ENCODE peak calls at places on chromosomes 2 and 18, in seven cellular contexts. A, T, R, J, S, C and H are unnamed samples.

GRCh38 chr2:1328684-1329083 is 84.6 kb upstream of the TPO start:
- DNase-seq in A (no peak), T (no peak), R (no peak), J (no peak), S (no peak), C (no peak), H (no peak)

GRCh38 chr2:168160897-168161296 is 86.5 kb downstream of the STK39 start:
- DNase-seq in A (no peak), T (no peak), R (no peak), J (peak; percentile 49), S (no peak), C (no peak), H (no peak)

GRCh38 chr2:128262315-128263253 is 56.1 kb downstream of the HS6ST1 start:
- DNase-seq in A (no peak), T (no peak), R (no peak), J (no peak), S (no peak), C (no peak), H (no peak)

GRCh38 chr18:3593904-3594759 is 144.2 kb downstream of the TGIF1 start:
- DNase-seq in A (peak; percentile 69), T (peak; percentile 92), R (peak; percentile 92), J (peak; percentile 77), S (peak; percentile 94), C (peak; percentile 93), H (peak; percentile 93)

GRCh38 chr2:167192833-167193232 is 304.6 kb downstream of the XIRP2 start:
- DNase-seq in A (no peak), T (no peak), R (no peak), J (no peak), S (no peak), C (peak; percentile 76), H (no peak)

GRCh38 chr18:13295894-13296293 is 77.3 kb downstream of the LDLRAD4 start:
- DNase-seq in A (no peak), T (no peak), R (no peak), J (no peak), S (no peak), C (no peak), H (no peak)

GRCh38 chr2:68282814-68283812 is 30.8 kb upstream of the PPP3R1 start:
- DNase-seq in A (no peak), T (no peak), R (no peak), J (peak; percentile 54), S (peak; percentile 60), C (peak; percentile 25), H (no peak)

GRCh38 chr2:204900910-204901309 is 355.6 kb downstream of the PARD3B start:
- DNase-seq in A (no peak), T (no peak), R (no peak), J (no peak), S (peak; percentile 11), C (no peak), H (no peak)

GRCh38 chr2:72917875-72918660 is 749 bp downstream of the EMX1 start:
- DNase-seq in A (no peak), T (peak; percentile 4), R (peak; percentile 76), J (no peak), S (no peak), C (no peak), H (no peak)

GRCh38 chr2:20362701-20363435 is 12.2 kb upstream of the PUM2 start:
- DNase-seq in A (no peak), T (no peak), R (no peak), J (no peak), S (no peak), C (no peak), H (no peak)

GRCh38 chr2:52269696-52270485 is 1238.0 kb upstream of the NRXN1 start:
- DNase-seq in A (no peak), T (no peak), R (no peak), J (no peak), S (no peak), C (peak; percentile 57), H (no peak)

GRCh38 chr2:161228511-161229240 is 68.4 kb downstream of the TANK start:
- DNase-seq in A (no peak), T (no peak), R (no peak), J (no peak), S (no peak), C (peak; percentile 10), H (no peak)

GRCh38 chr2:201175971-201176570 is 6.9 kb upstream of the CASP10 start:
- DNase-seq in A (no peak), T (no peak), R (no peak), J (no peak), S (no peak), C (no peak), H (no peak)

GRCh38 chr2:69034122-69034521 is 21.1 kb downstream of the ANTXR1 start:
- DNase-seq in A (no peak), T (no peak), R (no peak), J (no peak), S (no peak), C (no peak), H (no peak)

GRCh38 chr2:132669854-132670103 is 226 bp downstream of the LYPD1 start:
- DNase-seq in A (no peak), T (no peak), R (no peak), J (peak; percentile 69), S (peak; percentile 37), C (no peak), H (no peak)

GRCh38 chr2:55865095-55865835 is 58.3 kb downstream of the EFEMP1 start:
- DNase-seq in A (no peak), T (no peak), R (no peak), J (no peak), S (no peak), C (no peak), H (no peak)

GRCh38 chr2:240319855-240320560 is 115.5 kb upstream of the GPC1 start:
- DNase-seq in A (no peak), T (no peak), R (no peak), J (peak; percentile 69), S (no peak), C (peak; percentile 69), H (peak; percentile 42)

GRCh38 chr18:79411614-79412526 is 16.1 kb downstream of the NFATC1 start:
- DNase-seq in A (no peak), T (no peak), R (peak; percentile 86), J (no peak), S (no peak), C (no peak), H (no peak)

GRCh38 chr2:12702661-12703121 is 14.0 kb upstream of the TRIB2 start:
- DNase-seq in A (no peak), T (no peak), R (no peak), J (peak; percentile 65), S (peak; percentile 67), C (peak; percentile 79), H (no peak)

GRCh38 chr2:190904644-190905043 is 24.0 kb downstream of the GLS start:
- DNase-seq in A (no peak), T (no peak), R (no peak), J (no peak), S (no peak), C (no peak), H (no peak)

GRCh38 chr2:202099515-202099914 is 26.5 kb downstream of the KIAA2012 start:
- DNase-seq in A (no peak), T (no peak), R (no peak), J (no peak), S (no peak), C (no peak), H (no peak)

GRCh38 chr2:8620611-8621382 is 61.1 kb upstream of the ID2 start:
- DNase-seq in A (no peak), T (no peak), R (no peak), J (no peak), S (no peak), C (no peak), H (no peak)

GRCh38 chr18:49967171-49967570 is 153.8 kb upstream of the ACAA2 start:
- DNase-seq in A (no peak), T (no peak), R (no peak), J (no peak), S (no peak), C (no peak), H (no peak)

GRCh38 chr2:148614332-148615049 is 30.1 kb upstream of the EPC2 start:
- DNase-seq in A (no peak), T (peak; percentile 20), R (no peak), J (peak; percentile 28), S (no peak), C (peak; percentile 65), H (peak; percentile 50)

GRCh38 chr2:127371037-127371436 is 16.7 kb downstream of the MAP3K2 start:
- DNase-seq in A (no peak), T (no peak), R (no peak), J (no peak), S (no peak), C (no peak), H (no peak)

GRCh38 chr2:236720974-236721600 is 151.5 kb downstream of the ACKR3 start:
- DNase-seq in A (no peak), T (no peak), R (no peak), J (no peak), S (peak; percentile 47), C (no peak), H (no peak)